ENCODE peak calls at places on chromosomes 16 and 17, in four cellular contexts. B, H, S and W are unnamed samples.

GRCh38 chr17:36686123-36686669 is 84.8 kb downstream of the MRM1 start:
- DNase-seq in B (no peak), H (no peak), S (no peak), W (no peak)

GRCh38 chr16:49576173-49576494 is 202.5 kb downstream of the C16orf78 start:
- DNase-seq in B (no peak), H (no peak), S (no peak), W (no peak)

GRCh38 chr17:77390870-77391269 is 250.1 kb downstream of the SEC14L1 start:
- DNase-seq in B (no peak), H (no peak), S (no peak), W (no peak)

GRCh38 chr17:44529864-44530263 is 26.7 kb upstream of the GPATCH8 start:
- DNase-seq in B (no peak), H (no peak), S (no peak), W (no peak)

GRCh38 chr17:8944083-8944482 is 21.4 kb downstream of the PIK3R5 start:
- DNase-seq in B (no peak), H (no peak), S (no peak), W (no peak)

GRCh38 chr17:55416470-55417052 is 5.1 kb downstream of the MMD start:
- DNase-seq in B (no peak), H (no peak), S (no peak), W (no peak)

GRCh38 chr17:19935169-19935568 is 42.5 kb downstream of the AKAP10 start:
- DNase-seq in B (no peak), H (no peak), S (no peak), W (no peak)

GRCh38 chr16:19698480-19699465 is 19.3 kb downstream of the KNOP1 start:
- DNase-seq in B (no peak), H (no peak), S (no peak), W (no peak)

GRCh38 chr17:71830916-71831315 is 289.9 kb upstream of the SOX9 start:
- DNase-seq in B (peak; percentile 65), H (no peak), S (no peak), W (no peak)

GRCh38 chr17:42518046-42518754 is 17.8 kb upstream of the NAGLU start:
- DNase-seq in B (no peak), H (no peak), S (no peak), W (peak; percentile 74)

GRCh38 chr17:48542956-48543853 is 1.7 kb downstream of the HOXB2 start:
- DNase-seq in B (peak; percentile 79), H (peak; percentile 66), S (peak; percentile 45), W (no peak)

GRCh38 chr17:72119963-72120877 is 600 bp upstream of the SOX9 start:
- DNase-seq in B (peak; percentile 75), H (peak; percentile 79), S (peak; percentile 37), W (peak; percentile 53)

GRCh38 chr17:77312786-77313599 is 172.2 kb downstream of the SEC14L1 start:
- DNase-seq in B (peak; percentile 31), H (peak; percentile 29), S (no peak), W (no peak)

GRCh38 chr17:55279203-55279602 is 14.4 kb downstream of the HLF start:
- DNase-seq in B (no peak), H (no peak), S (no peak), W (no peak)

GRCh38 chr16:57711-58110 is 4.1 kb downstream of the SNRNP25 start:
- DNase-seq in B (no peak), H (no peak), S (no peak), W (no peak)

GRCh38 chr17:238071-238963 is 56.9 kb upstream of the DOC2B start:
- DNase-seq in B (no peak), H (no peak), S (no peak), W (no peak)

GRCh38 chr16:78278047-78278446 is 178.6 kb downstream of the WWOX start:
- DNase-seq in B (no peak), H (no peak), S (no peak), W (no peak)

GRCh38 chr17:81456798-81457197 is 55.8 kb downstream of the ACTG1 start:
- DNase-seq in B (no peak), H (no peak), S (no peak), W (no peak)

GRCh38 chr17:77423589-77424451 is 283.1 kb downstream of the SEC14L1 start:
- DNase-seq in B (no peak), H (peak; percentile 73), S (no peak), W (no peak)

GRCh38 chr17:37220609-37220953 is 155.2 kb upstream of the C17orf78 start:
- DNase-seq in B (peak; percentile 57), H (peak; percentile 45), S (peak; percentile 12), W (no peak)

GRCh38 chr16:81558444-81559175 is 114.0 kb downstream of the CMIP start:
- DNase-seq in B (peak; percentile 24), H (no peak), S (no peak), W (peak; percentile 86)

GRCh38 chr17:28181568-28181967 is 137.4 kb upstream of the TMEM97 start:
- DNase-seq in B (no peak), H (no peak), S (no peak), W (no peak)

GRCh38 chr16:47777191-47777590 is 316.1 kb downstream of the PHKB start:
- DNase-seq in B (no peak), H (no peak), S (no peak), W (no peak)

GRCh38 chr17:69551212-69552010 is 136.9 kb downstream of the MAP2K6 start:
- DNase-seq in B (no peak), H (no peak), S (no peak), W (no peak)

GRCh38 chr16:56606688-56607618 is 1.4 kb upstream of the MT2A start:
- DNase-seq in B (no peak), H (no peak), S (no peak), W (peak; percentile 95)

DNA sequence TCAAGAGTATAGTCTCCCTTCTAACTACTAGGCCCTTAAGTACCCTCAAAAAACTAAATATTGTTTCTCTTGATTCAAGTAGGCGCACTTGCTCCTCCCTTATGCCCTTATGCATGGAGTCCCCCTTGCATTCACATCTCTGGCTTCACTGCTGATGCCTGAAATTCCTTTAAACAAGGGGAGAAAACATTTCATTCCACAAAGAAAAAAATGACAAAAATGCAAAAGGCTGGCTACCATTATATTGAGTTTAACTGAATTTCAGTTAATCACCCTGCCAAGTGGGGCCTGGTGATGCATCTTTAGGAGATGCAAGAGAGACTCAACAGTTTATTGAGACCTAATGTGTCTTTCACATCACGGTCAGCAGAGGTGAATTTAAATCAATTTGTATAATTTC is 35.6 kb downstream of the CRLF3 start:
- DNase-seq in B (no peak), H (no peak), S (no peak), W (no peak)
- H3F3A ChIP-seq in B (peaks cover 93% of the 10 kb centered on the region), H (peaks cover 56% of the 10 kb centered on the region), S (peaks cover 37% of the 10 kb centered on the region), W (peaks cover 63% of the 10 kb centered on the region)

DNA sequence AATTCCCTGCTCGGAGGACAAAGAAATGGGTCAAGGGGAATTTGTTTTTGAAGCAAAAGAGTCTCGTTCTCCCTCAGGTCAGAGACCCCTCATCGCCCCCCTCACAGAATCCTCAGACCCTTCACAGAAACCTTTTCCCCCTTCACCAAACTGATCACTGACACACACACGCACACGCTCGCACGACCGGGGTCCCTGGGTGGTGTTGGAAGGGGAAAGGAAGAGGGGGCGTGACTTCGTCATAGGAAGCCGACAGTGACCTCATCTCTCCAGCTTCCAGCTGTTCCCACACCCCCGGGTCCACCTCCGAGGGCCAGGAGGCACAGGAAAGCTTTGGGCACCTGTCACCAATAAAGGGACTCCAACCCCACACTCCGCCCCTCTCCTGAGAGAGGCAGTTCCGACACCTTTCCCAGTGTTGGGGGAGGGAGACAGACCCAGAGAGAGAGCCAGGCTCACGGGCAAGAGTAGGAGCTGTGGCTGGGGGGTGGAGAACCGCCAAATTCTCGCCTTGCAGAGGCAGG is 1.2 kb downstream of the ASGR1 start:
- DNase-seq in B (peak; percentile 51), H (peak; percentile 70), S (no peak), W (peak; percentile 41)
- H3K4me3 ChIP-seq in B (peak overlapping the region; percentile 65), H (peak overlapping the region; percentile 56), S (no peak overlapping the region), W (peak overlapping the region; percentile 76)

GRCh38 chr17:21021208-21021803 is 21.5 kb downstream of the USP22 start:
- DNase-seq in B (no peak), H (no peak), S (no peak), W (no peak)
- H3F3A ChIP-seq in B (peaks cover 12% of the 10 kb centered on the region), H (peaks cover 17% of the 10 kb centered on the region), S (no peaks in the 10 kb centered on the region), W (peaks cover 7% of the 10 kb centered on the region)

DNA sequence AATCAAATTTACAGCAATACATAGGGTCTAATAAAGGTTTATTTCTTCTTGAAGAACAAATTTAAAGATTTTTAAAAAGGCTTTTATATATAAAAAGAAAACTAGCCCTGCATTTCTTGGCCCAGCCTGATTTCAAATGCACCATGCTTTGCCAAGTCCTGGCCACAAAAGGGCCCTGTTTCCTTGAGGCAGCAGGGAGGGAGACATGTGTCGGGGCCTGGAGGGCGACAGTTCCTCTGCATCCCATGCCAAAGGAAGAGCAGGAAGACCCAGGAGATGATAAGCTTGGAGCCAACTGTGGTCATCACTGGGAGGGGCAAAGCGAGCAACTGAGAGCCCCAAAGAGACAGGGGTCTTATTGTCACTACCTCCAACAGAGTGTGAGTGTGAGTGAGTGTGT is 571.5 kb upstream of the PSMD7 start:
- DNase-seq in B (no peak), H (no peak), S (no peak), W (no peak)
- H3K4me3 ChIP-seq in B (no peak overlapping the region), H (no peak overlapping the region), S (no peak overlapping the region), W (no peak overlapping the region)

DNA sequence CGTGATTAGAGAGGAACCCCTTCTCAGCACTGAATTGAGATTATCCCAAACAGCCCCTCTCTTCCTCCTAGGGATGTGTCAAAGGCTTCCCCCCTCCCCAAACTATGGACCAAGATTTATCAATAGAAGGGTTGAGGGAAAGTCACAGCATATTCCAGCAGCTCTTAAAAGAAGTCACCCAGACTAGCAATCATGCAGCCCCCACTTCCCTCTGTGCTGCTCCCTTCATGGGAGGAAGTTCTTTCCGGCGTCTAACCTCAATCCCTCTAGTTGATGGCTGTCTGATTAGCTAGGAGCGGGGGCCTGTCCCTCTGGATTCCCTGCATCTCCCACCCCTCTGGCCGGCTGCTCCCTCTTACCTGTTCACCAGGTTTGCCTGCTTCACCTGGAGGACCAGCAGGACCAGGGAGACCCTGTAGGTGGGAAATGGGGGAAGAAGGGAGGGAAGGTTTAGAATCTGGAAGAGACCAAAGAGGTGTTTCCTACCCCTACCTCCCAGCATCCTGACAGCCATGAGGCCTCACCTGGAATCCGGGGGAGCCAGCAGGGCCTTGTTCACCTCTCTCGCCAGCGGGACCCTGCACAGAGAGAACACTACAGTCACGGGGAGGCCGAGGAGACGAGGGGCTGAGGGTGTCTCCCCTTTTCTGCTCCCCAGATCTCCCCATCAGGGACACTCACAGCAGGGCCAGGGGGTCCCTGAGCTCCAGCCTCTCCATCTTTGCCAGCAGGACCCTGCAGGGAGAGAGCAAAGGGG is 9.1 kb downstream of the COL1A1 start:
- DNase-seq in B (no peak), H (no peak), S (no peak), W (no peak)
- H3F3A ChIP-seq in B (no peaks in the 10 kb centered on the region), H (peaks cover 100% of the 10 kb centered on the region), S (no peaks in the 10 kb centered on the region), W (no peaks in the 10 kb centered on the region)

DNA sequence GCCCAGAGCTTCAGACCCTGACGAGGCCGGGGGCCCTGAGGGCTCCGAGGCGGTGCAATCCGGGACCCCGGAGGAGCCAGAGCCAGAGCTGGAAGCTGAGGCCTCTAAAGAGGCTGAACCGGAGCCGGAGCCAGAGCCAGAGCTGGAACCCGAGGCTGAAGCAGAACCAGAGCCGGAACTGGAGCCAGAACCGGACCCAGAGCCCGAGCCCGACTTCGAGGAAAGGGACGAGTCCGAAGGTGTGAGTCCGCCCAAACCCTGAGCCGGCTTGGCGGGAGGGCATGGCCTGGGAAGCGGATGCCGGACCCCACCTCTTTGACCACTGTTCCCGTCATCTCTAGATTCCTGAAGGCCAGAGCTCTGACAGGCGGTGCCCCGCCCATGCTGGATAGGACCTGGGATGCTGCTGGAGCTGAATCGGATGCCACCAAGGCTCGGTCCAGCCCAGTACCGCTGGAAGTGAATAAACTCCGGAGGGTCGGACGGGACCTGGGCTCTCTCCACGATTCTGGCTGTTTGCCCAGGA is 4.4 kb downstream of the NOL3 start:
- DNase-seq in B (no peak), H (peak; percentile 46), S (no peak), W (no peak)
- H3K4me3 ChIP-seq in B (peak overlapping the region; percentile 46), H (peak overlapping the region; percentile 60), S (peak overlapping the region; percentile 68), W (peak overlapping the region; percentile 57)